ENCODE peak calls at places on chromosomes 7 and 10, in eight cellular contexts. U is Karpas-422; C is BE2C; X is Panc1; M is spleen; S is CD4-positive, CD25-positive, alpha-beta regulatory T cell; P is iPS DF 6.9; I is mammary epithelial cell. Q is an unnamed sample. For H3K4me1 and H3K36me3, the result is how much of the 10 kb centered on the place peaks cover.

GRCh38 chr7:101816499-101817030 is 861 bp upstream of the CUX1 start:
- DNase-seq in M (peak), P (no peak), U (peak), S (no peak), X (no peak), I (peak), C (peak), Q (no peak)

GRCh38 chr7:638256-639011 is 88.1 kb upstream of the DNAAF5 start:
- DNase-seq in U (no peak), C (no peak), I (no peak), X (no peak), S (no peak), P (no peak), M (peak), Q (no peak)

GRCh38 chr10:115827650-115828049 is 445.4 kb downstream of the GFRA1 start:
- DNase-seq in M (no peak), I (no peak), P (no peak), C (no peak), U (no peak), X (no peak), S (no peak), Q (no peak)

GRCh38 chr7:141157138-141157765 is 83.4 kb downstream of the TMEM178B start:
- DNase-seq in U (no peak), S (no peak), M (no peak), X (no peak), P (no peak), I (no peak), C (no peak), Q (no peak)

GRCh38 chr7:38973760-38974159 is 3.9 kb upstream of the POU6F2 start:
- DNase-seq in M (no peak), X (no peak), P (no peak), C (no peak), I (no peak), U (no peak), S (no peak), Q (no peak)

GRCh38 chr10:11261687-11262086 is 244.0 kb downstream of the CELF2 start:
- DNase-seq in C (no peak), P (no peak), U (no peak), S (no peak), I (no peak), M (no peak), X (no peak), Q (no peak)

GRCh38 chr10:132152896-132153580 is 33.7 kb upstream of the DPYSL4 start:
- DNase-seq in I (no peak), M (peak), U (no peak), X (no peak), C (no peak), P (no peak), S (no peak), Q (no peak)

GRCh38 chr7:140653319-140654108 is 12.9 kb upstream of the DENND2A start:
- DNase-seq in P (peak), C (peak), X (peak), M (peak), I (peak), U (peak), S (peak), Q (peak)

GRCh38 chr7:117645456-117646181 is 165.8 kb downstream of the CFTR start:
- DNase-seq in C (no peak), P (no peak), I (peak), U (no peak), M (no peak), X (no peak), S (no peak), Q (peak)

GRCh38 chr10:72162978-72163377 is 52.8 kb upstream of the ANAPC16 start:
- DNase-seq in I (peak), P (no peak), S (peak), C (no peak), X (no peak), U (no peak), M (no peak), Q (no peak)

GRCh38 chr7:28921822-28922221 is 36.3 kb downstream of the TRIL start:
- DNase-seq in I (peak), X (peak), U (peak), C (peak), P (no peak), M (no peak), S (peak), Q (peak)

GRCh38 chr10:93461807-93462178 is 20.3 kb downstream of the MYOF start:
- DNase-seq in I (peak), C (peak), S (peak), U (no peak), M (no peak), X (no peak), P (no peak), Q (no peak)

GRCh38 chr10:72740526-72740925 is 48.6 kb downstream of the MCU start:
- DNase-seq in P (no peak), S (no peak), U (no peak), C (peak), I (peak), X (peak), M (no peak), Q (no peak)

GRCh38 chr10:86292462-86293322 is 73.9 kb downstream of the GRID1 start:
- DNase-seq in S (no peak), C (peak), X (no peak), M (peak), P (no peak), U (no peak), I (no peak), Q (no peak)

GRCh38 chr7:1665721-1666250 is 4.3 kb upstream of the ELFN1 start:
- DNase-seq in C (peak), I (peak), M (peak), X (no peak), P (no peak), U (no peak), S (no peak), Q (no peak)

GRCh38 chr7:139657749-139658148 is 120.0 kb downstream of the HIPK2 start:
- DNase-seq in U (no peak), M (no peak), C (no peak), I (no peak), S (no peak), P (no peak), X (no peak), Q (no peak)

GRCh38 chr10:88293073-88293472 is 290.0 kb downstream of the RNLS start:
- DNase-seq in P (no peak), M (no peak), C (no peak), I (no peak), X (no peak), U (no peak), S (no peak), Q (no peak)

GRCh38 chr10:14325325-14325955 is 5.3 kb downstream of the FRMD4A start:
- DNase-seq in S (peak), X (peak), U (peak), P (peak), M (peak), I (peak), C (peak), Q (no peak)

GRCh38 chr7:154425326-154425725 is 373.1 kb downstream of the DPP6 start:
- DNase-seq in X (no peak), M (no peak), U (no peak), S (no peak), P (no peak), C (no peak), I (no peak), Q (no peak)

GRCh38 chr7:156578978-156579430 is 61.6 kb upstream of the RNF32 start:
- DNase-seq in P (no peak), U (no peak), X (no peak), I (no peak), M (no peak), S (no peak), C (no peak), Q (no peak)

GRCh38 chr7:98293265-98293664 is 11.8 kb downstream of the BRI3 start:
- DNase-seq in U (no peak), P (no peak), M (no peak), I (no peak), S (no peak), C (no peak), X (no peak), Q (no peak)

GRCh38 chr10:122154733-122155366 is 116.2 kb upstream of the BTBD16 start:
- DNase-seq in P (no peak), I (peak), U (no peak), S (no peak), X (no peak), M (peak), C (no peak), Q (no peak)

GRCh38 chr7:44325181-44325671 is at the start of gene CAMK2B:
- DNase-seq in U (no peak), X (no peak), S (no peak), P (no peak), M (no peak), I (no peak), C (no peak), Q (no peak)

GRCh38 chr10:58435297-58435696 is 50.1 kb downstream of the TFAM start:
- DNase-seq in S (no peak), X (no peak), I (peak), M (no peak), C (peak), P (no peak), U (no peak), Q (peak)

GRCh38 chr7:148264933-148265557 is 325.5 kb upstream of the C7orf33 start:
- DNase-seq in P (peak), X (peak), U (peak), S (peak), I (peak), C (peak), M (no peak), Q (no peak)

GRCh38 chr7:151925446-151926335 is 30.6 kb upstream of the GALNTL5 start:
- DNase-seq in X (no peak), P (no peak), U (peak), C (no peak), S (peak), M (peak), I (no peak), Q (no peak)

GRCh38 chr10:89367529-89367928 is 10.3 kb upstream of the IFIT1B start:
- DNase-seq in C (no peak), P (no peak), X (no peak), U (no peak), I (no peak), S (peak), M (no peak), Q (no peak)

GRCh38 chr10:96578633-96579032 is 8.2 kb downstream of the TM9SF3 start:
- DNase-seq in X (no peak), M (no peak), S (no peak), I (no peak), C (no peak), P (no peak), U (no peak), Q (no peak)

GRCh38 chr7:116522247-116522646 is 2.6 kb upstream of the CAV1 start:
- DNase-seq in X (peak), M (no peak), U (no peak), S (no peak), P (no peak), I (peak), C (no peak), Q (peak)

GRCh38 chr10:93806882-93807281 is 49.1 kb downstream of the LGI1 start:
- DNase-seq in X (no peak), I (no peak), S (no peak), P (no peak), M (no peak), C (peak), U (no peak), Q (no peak)

GRCh38 chr7:3597243-3597642 is 296.2 kb downstream of the SDK1 start:
- DNase-seq in I (no peak), X (no peak), M (peak), P (no peak), C (no peak), U (peak), S (no peak), Q (no peak)

GRCh38 chr7:112286294-112287086 is 80.0 kb downstream of the ZNF277 start:
- DNase-seq in U (no peak), S (peak), X (no peak), I (no peak), M (no peak), C (peak), P (no peak), Q (no peak)

GRCh38 chr7:1993776-1994740 is 238.7 kb downstream of the MAD1L1 start:
- DNase-seq in U (no peak), P (no peak), S (no peak), I (no peak), M (no peak), C (peak), X (no peak), Q (no peak)

GRCh38 chr10:2891073-2891769 is 176.1 kb upstream of the PFKP start:
- DNase-seq in M (no peak), C (no peak), X (no peak), I (no peak), U (no peak), S (no peak), P (no peak), Q (peak)

GRCh38 chr10:84294766-84295447 is 33.5 kb upstream of the CCSER2 start:
- DNase-seq in M (no peak), U (no peak), P (no peak), I (no peak), S (no peak), C (no peak), X (no peak), Q (no peak)

GRCh38 chr7:121076350-121077164 is 88.0 kb downstream of the CPED1 start:
- DNase-seq in X (no peak), M (no peak), I (peak), U (no peak), P (no peak), C (no peak), S (no peak), Q (no peak)

GRCh38 chr10:18334116-18334867 is 194.1 kb downstream of the CACNB2 start:
- DNase-seq in U (no peak), C (no peak), X (no peak), M (no peak), S (no peak), I (no peak), P (no peak), Q (no peak)

GRCh38 chr7:2037301-2037804 is 195.4 kb downstream of the MAD1L1 start:
- DNase-seq in P (no peak), U (no peak), I (no peak), C (peak), X (no peak), S (peak), M (peak), Q (no peak)

GRCh38 chr7:27603813-27604212 is 58.9 kb downstream of the HIBADH start:
- DNase-seq in I (no peak), U (no peak), X (no peak), P (no peak), M (no peak), S (no peak), C (no peak), Q (no peak)

GRCh38 chr7:27605283-27605682 is 57.4 kb downstream of the HIBADH start:
- DNase-seq in S (no peak), U (no peak), X (no peak), C (no peak), P (no peak), M (no peak), I (no peak), Q (peak)

GRCh38 chr7:27601217-27601616 is 61.5 kb downstream of the HIBADH start:
- DNase-seq in M (no peak), I (no peak), X (no peak), S (no peak), P (no peak), U (no peak), C (no peak), Q (no peak)

GRCh38 chr7:27600247-27600646 is 62.4 kb downstream of the HIBADH start:
- DNase-seq in U (no peak), S (no peak), X (no peak), P (no peak), C (no peak), M (no peak), I (no peak), Q (no peak)

GRCh38 chr7:27602766-27603165 is 59.9 kb downstream of the HIBADH start:
- DNase-seq in M (no peak), P (peak), U (no peak), X (no peak), S (no peak), I (no peak), C (no peak), Q (no peak)
- H3K4me1 ChIP-seq in M (under half), P (under half), U (under half), X (under half), S (under half), I (under half), C (under half), Q (under half)

GRCh38 chr7:6293202-6293601 is 20.8 kb upstream of the CYTH3 start:
- DNase-seq in X (no peak), S (no peak), P (no peak), I (no peak), U (peak), M (no peak), C (no peak), Q (no peak)

GRCh38 chr7:6288270-6288860 is 15.9 kb upstream of the CYTH3 start:
- DNase-seq in U (peak), C (no peak), S (no peak), X (no peak), I (no peak), P (no peak), M (no peak), Q (no peak)

GRCh38 chr7:6290345-6290744 is 17.9 kb upstream of the CYTH3 start:
- DNase-seq in I (peak), M (peak), C (no peak), X (no peak), P (no peak), S (no peak), U (peak), Q (no peak)

GRCh38 chr7:6294839-6295238 is 22.4 kb upstream of the CYTH3 start:
- DNase-seq in P (no peak), M (peak), S (no peak), I (no peak), C (peak), X (no peak), U (no peak), Q (no peak)

GRCh38 chr7:6291531-6291930 is 19.1 kb upstream of the CYTH3 start:
- DNase-seq in S (no peak), U (peak), C (no peak), X (no peak), P (no peak), M (peak), I (no peak), Q (no peak)
- H3K36me3 ChIP-seq in S (under half), U (under half), C (under half), X (under half), P (under half), M (under half), I (under half), Q (under half)

DNA sequence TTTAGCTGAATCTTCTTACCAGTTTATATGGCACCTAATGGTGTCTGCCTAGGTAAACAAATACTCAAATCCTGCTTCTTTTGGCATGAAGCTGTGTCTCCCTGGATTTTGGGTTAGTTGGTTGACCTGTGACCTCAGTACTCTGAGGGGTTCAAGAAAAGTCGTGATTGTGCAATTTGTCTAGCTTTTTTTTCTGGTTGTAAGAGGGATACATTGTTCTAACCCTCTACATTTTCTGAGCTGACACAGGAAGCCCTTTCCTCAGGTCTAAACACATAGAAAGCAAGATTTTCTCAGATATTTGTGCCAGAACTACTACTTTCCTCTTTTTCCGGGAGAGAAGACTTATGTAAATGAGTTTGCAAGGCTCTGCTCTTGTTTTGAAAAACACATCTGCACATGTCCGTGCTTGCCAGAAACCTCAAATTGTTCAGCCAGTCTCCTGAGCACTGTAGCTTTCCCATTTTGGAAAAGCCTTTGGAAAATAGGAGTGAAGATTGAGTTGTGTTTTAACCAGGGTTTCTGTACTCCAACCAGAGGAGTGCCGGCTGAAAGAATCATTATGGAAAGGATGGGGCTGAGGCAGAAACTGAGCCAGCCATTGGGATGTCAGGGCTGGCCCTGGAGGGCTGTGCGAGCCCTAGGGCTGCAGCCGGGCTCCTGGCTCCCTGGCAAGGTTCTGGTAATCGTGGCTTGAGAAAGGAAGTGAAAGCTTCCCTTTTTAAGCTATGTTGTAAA is 31.3 kb upstream of the CXCL12 start:
- DNase-seq in I (no peak), C (no peak), S (no peak), P (no peak), X (no peak), U (no peak), M (peak), Q (no peak)
- H3K4me1 ChIP-seq in I (under half), C (under half), S (under half), P (under half), X (under half), U (under half), M (under half), Q (under half)

DNA sequence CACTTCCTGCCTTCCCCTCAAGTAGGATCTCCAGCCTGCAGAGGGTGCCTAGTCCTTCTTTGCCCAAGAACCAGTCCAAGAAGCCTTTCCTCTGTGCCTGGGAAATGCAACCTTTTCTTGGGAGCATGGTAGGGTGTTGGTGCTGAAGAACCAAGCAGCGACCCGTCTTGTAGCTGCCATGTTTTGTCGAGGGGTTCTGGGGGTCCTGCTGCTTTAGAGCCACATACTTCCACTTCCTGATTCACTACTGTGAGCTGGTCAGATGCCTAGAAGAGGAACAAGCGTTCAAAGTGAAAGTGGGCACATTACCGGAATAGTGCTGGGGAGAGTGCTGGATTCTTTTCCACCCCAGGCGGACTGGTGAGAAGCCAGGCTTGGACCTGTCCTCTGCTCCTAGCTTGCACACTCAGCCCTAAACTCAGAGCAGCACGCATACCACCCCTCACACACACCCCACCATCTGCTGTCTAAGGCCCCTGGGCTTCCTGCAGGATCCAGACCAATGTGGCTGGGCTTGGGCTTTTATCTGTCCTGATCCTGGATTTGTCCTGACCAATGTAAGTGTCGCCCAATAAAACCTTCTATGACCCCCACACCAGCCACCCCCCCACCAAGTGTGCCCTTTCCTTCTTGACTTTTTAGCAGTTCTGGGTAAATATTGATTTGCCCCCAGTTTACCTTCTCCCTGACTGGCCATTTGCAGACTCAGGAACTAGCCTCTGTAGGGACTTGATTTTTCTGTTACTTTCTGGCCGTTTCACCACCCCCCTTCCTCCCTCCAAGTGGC is 1.5 kb upstream of the HOXA13 start:
- DNase-seq in U (peak), M (peak), C (no peak), P (no peak), X (no peak), I (no peak), S (no peak), Q (peak)
- H3K36me3 ChIP-seq in U (under half), M (under half), C (under half), P (under half), X (under half), I (under half), S (under half), Q (under half)

GRCh38 chr10:59900044-59900727 is 6.2 kb downstream of the CCDC6 start:
- DNase-seq in M (peak), I (no peak), C (no peak), U (peak), P (no peak), X (no peak), S (no peak), Q (no peak)
- H3K4me1 ChIP-seq in M (half or more), I (half or more), C (under half), U (half or more), P (under half), X (under half), S (under half), Q (under half)

GRCh38 chr10:114471906-114472873 is 67.9 kb upstream of the AFAP1L2 start:
- DNase-seq in I (no peak), P (no peak), C (no peak), M (no peak), X (no peak), S (no peak), U (peak), Q (no peak)
- H3K36me3 ChIP-seq in I (under half), P (under half), C (under half), M (under half), X (under half), S (under half), U (under half), Q (under half)

GRCh38 chr10:108662975-108663374 is 1260.3 kb downstream of the XPNPEP1 start:
- DNase-seq in X (no peak), I (no peak), U (no peak), M (no peak), C (no peak), P (no peak), S (no peak), Q (no peak)

DNA sequence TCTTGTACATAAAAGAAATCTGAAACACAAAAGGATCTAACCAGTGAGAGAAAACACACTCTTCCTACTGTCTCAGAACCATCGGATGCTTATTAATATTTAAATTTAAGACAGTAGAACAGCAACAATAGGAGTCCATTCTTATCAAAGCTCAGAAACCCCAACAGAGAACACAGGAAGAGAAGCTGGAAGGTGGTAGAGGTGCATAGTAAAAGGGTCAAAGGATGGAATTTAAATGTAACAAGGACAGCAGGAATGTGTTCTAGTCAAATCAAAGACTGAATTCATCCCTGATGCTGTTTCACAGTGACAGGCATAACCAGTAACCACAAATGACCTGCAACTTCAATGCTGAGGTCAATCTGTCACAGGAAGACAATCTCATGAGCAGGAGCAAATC is 1259.8 kb downstream of the XPNPEP1 start:
- DNase-seq in C (no peak), X (no peak), I (no peak), U (no peak), S (no peak), M (no peak), P (no peak), Q (no peak)
- H3K4me1 ChIP-seq in C (under half), X (under half), I (under half), U (under half), S (under half), M (under half), P (under half), Q (under half)

Q was measured in SJSA1.